ENCODE peak calls at places on chromosomes 13 and 19, in nine cellular contexts. One of them, this sample, is unnamed.

GRCh38 chr13:30257433-30258099 is 49.8 kb downstream of the KATNAL1 start:
- DNase-seq in fibroblast of mammary gland: no peak
- DNase-seq in A673: no peak
- DNase-seq in colonic mucosa: no peak
- DNase-seq in BJ: no peak
- DNase-seq in tibial artery: no peak
- DNase-seq in coronary artery: no peak
- DNase-seq in progenitor cell of endocrine pancreas: no peak
- DNase-seq in choroid plexus epithelial cell: peak; percentile 56
- DNase-seq in this sample: no peak

GRCh38 chr13:99686157-99686572 is 184.9 kb downstream of the TM9SF2 start:
- DNase-seq in coronary artery: no peak
- DNase-seq in fibroblast of mammary gland: peak; percentile 62
- DNase-seq in tibial artery: no peak
- DNase-seq in BJ: no peak
- DNase-seq in progenitor cell of endocrine pancreas: no peak
- DNase-seq in A673: peak; percentile 25
- DNase-seq in choroid plexus epithelial cell: peak; percentile 63
- DNase-seq in colonic mucosa: peak; percentile 62
- DNase-seq in this sample: no peak

GRCh38 chr13:91836554-91836953 is 438.1 kb downstream of the GPC5 start:
- DNase-seq in A673: no peak
- DNase-seq in tibial artery: no peak
- DNase-seq in choroid plexus epithelial cell: no peak
- DNase-seq in coronary artery: no peak
- DNase-seq in BJ: no peak
- DNase-seq in colonic mucosa: no peak
- DNase-seq in progenitor cell of endocrine pancreas: no peak
- DNase-seq in fibroblast of mammary gland: no peak
- DNase-seq in this sample: no peak

GRCh38 chr19:5684694-5685430 is 4.0 kb downstream of the HSD11B1L start:
- DNase-seq in fibroblast of mammary gland: no peak
- DNase-seq in colonic mucosa: no peak
- DNase-seq in tibial artery: no peak
- DNase-seq in BJ: no peak
- DNase-seq in coronary artery: peak; percentile 76
- DNase-seq in A673: no peak
- DNase-seq in progenitor cell of endocrine pancreas: no peak
- DNase-seq in choroid plexus epithelial cell: no peak
- DNase-seq in this sample: no peak

GRCh38 chr13:108357228-108357627 is 87.7 kb downstream of the TNFSF13B start:
- DNase-seq in coronary artery: no peak
- DNase-seq in A673: no peak
- DNase-seq in fibroblast of mammary gland: no peak
- DNase-seq in progenitor cell of endocrine pancreas: no peak
- DNase-seq in tibial artery: no peak
- DNase-seq in BJ: no peak
- DNase-seq in choroid plexus epithelial cell: no peak
- DNase-seq in colonic mucosa: no peak
- DNase-seq in this sample: no peak

GRCh38 chr19:45187421-45188100 is 9.0 kb downstream of the BLOC1S3 start:
- DNase-seq in choroid plexus epithelial cell: peak; percentile 19
- DNase-seq in coronary artery: no peak
- DNase-seq in fibroblast of mammary gland: no peak
- DNase-seq in tibial artery: no peak
- DNase-seq in progenitor cell of endocrine pancreas: no peak
- DNase-seq in A673: peak; percentile 33
- DNase-seq in colonic mucosa: no peak
- DNase-seq in BJ: no peak
- DNase-seq in this sample: no peak

GRCh38 chr13:80923907-80924306 is 583.0 kb upstream of the SPRY2 start:
- DNase-seq in fibroblast of mammary gland: peak; percentile 27
- DNase-seq in BJ: no peak
- DNase-seq in tibial artery: no peak
- DNase-seq in coronary artery: no peak
- DNase-seq in colonic mucosa: no peak
- DNase-seq in progenitor cell of endocrine pancreas: no peak
- DNase-seq in choroid plexus epithelial cell: peak; percentile 36
- DNase-seq in A673: peak; percentile 15
- DNase-seq in this sample: no peak

GRCh38 chr13:85255978-85256377 is 543.2 kb downstream of the SLITRK6 start:
- DNase-seq in fibroblast of mammary gland: no peak
- DNase-seq in choroid plexus epithelial cell: no peak
- DNase-seq in colonic mucosa: no peak
- DNase-seq in progenitor cell of endocrine pancreas: no peak
- DNase-seq in A673: peak; percentile 65
- DNase-seq in tibial artery: no peak
- DNase-seq in coronary artery: no peak
- DNase-seq in BJ: no peak
- DNase-seq in this sample: no peak

GRCh38 chr13:102569488-102569887 is 27.3 kb upstream of the TPP2 start:
- DNase-seq in choroid plexus epithelial cell: peak; percentile 63
- DNase-seq in A673: no peak
- DNase-seq in BJ: peak; percentile 50
- DNase-seq in fibroblast of mammary gland: peak; percentile 78
- DNase-seq in coronary artery: no peak
- DNase-seq in colonic mucosa: no peak
- DNase-seq in progenitor cell of endocrine pancreas: no peak
- DNase-seq in tibial artery: no peak
- DNase-seq in this sample: no peak

GRCh38 chr13:102566513-102566912 is 30.3 kb upstream of the TPP2 start:
- DNase-seq in coronary artery: no peak
- DNase-seq in A673: no peak
- DNase-seq in fibroblast of mammary gland: no peak
- DNase-seq in BJ: no peak
- DNase-seq in colonic mucosa: no peak
- DNase-seq in progenitor cell of endocrine pancreas: no peak
- DNase-seq in choroid plexus epithelial cell: no peak
- DNase-seq in tibial artery: no peak
- DNase-seq in this sample: no peak

GRCh38 chr13:102567857-102568256 is 28.9 kb upstream of the TPP2 start:
- DNase-seq in colonic mucosa: no peak
- DNase-seq in fibroblast of mammary gland: no peak
- DNase-seq in choroid plexus epithelial cell: no peak
- DNase-seq in BJ: no peak
- DNase-seq in A673: no peak
- DNase-seq in tibial artery: no peak
- DNase-seq in progenitor cell of endocrine pancreas: no peak
- DNase-seq in coronary artery: no peak
- DNase-seq in this sample: no peak

GRCh38 chr13:102571075-102571474 is 25.7 kb upstream of the TPP2 start:
- DNase-seq in BJ: no peak
- DNase-seq in choroid plexus epithelial cell: no peak
- DNase-seq in progenitor cell of endocrine pancreas: no peak
- DNase-seq in colonic mucosa: no peak
- DNase-seq in fibroblast of mammary gland: no peak
- DNase-seq in tibial artery: no peak
- DNase-seq in coronary artery: no peak
- DNase-seq in A673: peak; percentile 35
- DNase-seq in this sample: no peak
- TF ChIP-seq CTCF in BJ: no peak
- TF ChIP-seq CTCF in choroid plexus epithelial cell: peak; percentile 39
- TF ChIP-seq CTCF in progenitor cell of endocrine pancreas: peak; percentile 26
- TF ChIP-seq CTCF in colonic mucosa: no peak
- TF ChIP-seq CTCF in fibroblast of mammary gland: peak; percentile 21
- TF ChIP-seq CTCF in tibial artery: no peak
- TF ChIP-seq CTCF in coronary artery: no peak
- TF ChIP-seq CTCF in A673: peak; percentile 31
- TF ChIP-seq CTCF in this sample: no peak

GRCh38 chr13:43786472-43786765 is 353 bp downstream of the ENOX1 start:
- DNase-seq in progenitor cell of endocrine pancreas: no peak
- DNase-seq in BJ: no peak
- DNase-seq in A673: no peak
- DNase-seq in choroid plexus epithelial cell: no peak
- DNase-seq in tibial artery: no peak
- DNase-seq in coronary artery: no peak
- DNase-seq in colonic mucosa: peak; percentile 17
- DNase-seq in fibroblast of mammary gland: no peak
- DNase-seq in this sample: no peak

GRCh38 chr13:43785681-43786471 is 896 bp downstream of the ENOX1 start:
- DNase-seq in A673: peak; percentile 73
- DNase-seq in progenitor cell of endocrine pancreas: peak; percentile 59
- DNase-seq in colonic mucosa: peak; percentile 71
- DNase-seq in fibroblast of mammary gland: peak; percentile 78
- DNase-seq in choroid plexus epithelial cell: peak; percentile 78
- DNase-seq in tibial artery: peak; percentile 80
- DNase-seq in BJ: no peak
- DNase-seq in coronary artery: peak; percentile 80
- DNase-seq in this sample: peak; percentile 91

GRCh38 chr13:43787518-43787891 is 733 bp upstream of the ENOX1 start:
- DNase-seq in choroid plexus epithelial cell: peak; percentile 13
- DNase-seq in fibroblast of mammary gland: no peak
- DNase-seq in colonic mucosa: no peak
- DNase-seq in A673: no peak
- DNase-seq in coronary artery: no peak
- DNase-seq in tibial artery: no peak
- DNase-seq in progenitor cell of endocrine pancreas: no peak
- DNase-seq in BJ: no peak
- DNase-seq in this sample: no peak

GRCh38 chr13:43786766-43787517 is at the start of gene ENOX1:
- DNase-seq in tibial artery: peak; percentile 70
- DNase-seq in BJ: no peak
- DNase-seq in choroid plexus epithelial cell: peak; percentile 75
- DNase-seq in fibroblast of mammary gland: peak; percentile 73
- DNase-seq in coronary artery: no peak
- DNase-seq in A673: peak; percentile 91
- DNase-seq in colonic mucosa: peak; percentile 22
- DNase-seq in progenitor cell of endocrine pancreas: peak; percentile 46
- DNase-seq in this sample: peak; percentile 90

GRCh38 chr13:43787998-43788397 is 1.2 kb upstream of the ENOX1 start:
- DNase-seq in progenitor cell of endocrine pancreas: no peak
- DNase-seq in coronary artery: no peak
- DNase-seq in colonic mucosa: no peak
- DNase-seq in fibroblast of mammary gland: peak; percentile 75
- DNase-seq in BJ: no peak
- DNase-seq in A673: peak; percentile 46
- DNase-seq in tibial artery: no peak
- DNase-seq in choroid plexus epithelial cell: peak; percentile 78
- DNase-seq in this sample: no peak
- TF ChIP-seq CTCF in progenitor cell of endocrine pancreas: no peak
- TF ChIP-seq CTCF in coronary artery: no peak
- TF ChIP-seq CTCF in colonic mucosa: no peak
- TF ChIP-seq CTCF in fibroblast of mammary gland: peak; percentile 69
- TF ChIP-seq CTCF in BJ: peak; percentile 56
- TF ChIP-seq CTCF in A673: peak; percentile 19
- TF ChIP-seq CTCF in tibial artery: no peak
- TF ChIP-seq CTCF in choroid plexus epithelial cell: peak; percentile 75
- TF ChIP-seq CTCF in this sample: peak; percentile 43

GRCh38 chr19:33306853-33307792 is 4.8 kb upstream of the CEBPA start:
- DNase-seq in fibroblast of mammary gland: no peak
- DNase-seq in progenitor cell of endocrine pancreas: no peak
- DNase-seq in BJ: no peak
- DNase-seq in choroid plexus epithelial cell: no peak
- DNase-seq in tibial artery: no peak
- DNase-seq in coronary artery: no peak
- DNase-seq in colonic mucosa: no peak
- DNase-seq in A673: no peak
- DNase-seq in this sample: no peak

GRCh38 chr19:33306191-33306590 is 3.9 kb upstream of the CEBPA start:
- DNase-seq in coronary artery: no peak
- DNase-seq in fibroblast of mammary gland: no peak
- DNase-seq in tibial artery: no peak
- DNase-seq in colonic mucosa: no peak
- DNase-seq in BJ: no peak
- DNase-seq in choroid plexus epithelial cell: no peak
- DNase-seq in A673: no peak
- DNase-seq in progenitor cell of endocrine pancreas: no peak
- DNase-seq in this sample: no peak

GRCh38 chr19:33303791-33304759 is 1.7 kb upstream of the CEBPA start:
- DNase-seq in colonic mucosa: no peak
- DNase-seq in A673: no peak
- DNase-seq in BJ: no peak
- DNase-seq in fibroblast of mammary gland: peak; percentile 20
- DNase-seq in progenitor cell of endocrine pancreas: no peak
- DNase-seq in coronary artery: peak; percentile 72
- DNase-seq in choroid plexus epithelial cell: no peak
- DNase-seq in tibial artery: no peak
- DNase-seq in this sample: no peak

GRCh38 chr19:33302974-33303790 is 848 bp upstream of the CEBPA start:
- DNase-seq in colonic mucosa: no peak
- DNase-seq in choroid plexus epithelial cell: peak; percentile 65
- DNase-seq in fibroblast of mammary gland: peak; percentile 32
- DNase-seq in BJ: no peak
- DNase-seq in tibial artery: no peak
- DNase-seq in A673: peak; percentile 60
- DNase-seq in coronary artery: peak; percentile 74
- DNase-seq in progenitor cell of endocrine pancreas: peak; percentile 69
- DNase-seq in this sample: no peak

DNA sequence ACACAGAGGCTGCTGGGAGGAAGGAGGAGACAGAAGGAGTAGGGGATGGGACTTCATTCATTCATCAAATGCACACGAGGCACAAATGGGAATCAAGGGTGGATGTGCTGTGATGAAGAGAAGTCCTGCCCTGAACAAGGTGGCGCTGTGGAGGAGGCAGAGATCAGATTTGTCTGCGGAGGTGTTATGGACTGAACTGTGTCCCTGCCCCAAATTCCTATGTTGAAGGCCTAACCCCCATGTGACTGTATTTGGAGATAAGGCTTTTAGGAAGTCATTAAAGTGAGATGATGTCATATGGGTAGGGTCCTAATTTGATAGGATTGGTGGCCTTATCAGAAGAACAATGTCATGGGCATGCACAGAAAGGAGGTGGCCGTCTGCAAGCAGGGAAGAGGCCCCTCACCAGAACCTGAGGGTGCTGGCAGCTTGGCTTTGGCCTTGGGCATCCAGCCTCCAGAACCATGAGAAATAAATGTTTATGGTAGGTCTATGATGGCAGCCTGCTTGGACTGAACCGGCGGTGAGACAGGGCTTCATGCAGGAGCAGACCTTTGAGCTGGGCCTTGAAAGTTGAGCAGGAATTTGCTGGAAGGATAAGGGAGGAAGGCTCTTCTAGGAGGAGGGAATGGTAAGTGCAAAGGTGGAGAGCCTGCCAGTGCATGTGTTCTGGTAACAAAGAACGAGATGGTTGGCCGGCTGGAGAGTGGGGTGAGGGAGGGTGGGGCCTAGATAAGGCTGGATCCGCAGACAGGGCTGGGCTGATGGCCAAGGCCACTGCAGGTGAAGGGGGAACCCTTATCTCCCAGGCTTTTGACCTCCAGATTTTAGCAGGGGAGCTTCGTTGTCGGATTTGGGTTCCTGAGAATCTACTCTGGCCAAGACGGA is 2.7 kb upstream of the CEBPA start:
- DNase-seq in progenitor cell of endocrine pancreas: no peak
- DNase-seq in choroid plexus epithelial cell: no peak
- DNase-seq in coronary artery: peak; percentile 55
- DNase-seq in A673: no peak
- DNase-seq in fibroblast of mammary gland: no peak
- DNase-seq in tibial artery: no peak
- DNase-seq in BJ: no peak
- DNase-seq in colonic mucosa: peak; percentile 91
- DNase-seq in this sample: no peak
- TF ChIP-seq CTCF in progenitor cell of endocrine pancreas: no peak
- TF ChIP-seq CTCF in choroid plexus epithelial cell: no peak
- TF ChIP-seq CTCF in coronary artery: no peak
- TF ChIP-seq CTCF in A673: peak; percentile 28
- TF ChIP-seq CTCF in fibroblast of mammary gland: no peak
- TF ChIP-seq CTCF in tibial artery: no peak
- TF ChIP-seq CTCF in BJ: no peak
- TF ChIP-seq CTCF in colonic mucosa: no peak
- TF ChIP-seq CTCF in this sample: no peak

DNA sequence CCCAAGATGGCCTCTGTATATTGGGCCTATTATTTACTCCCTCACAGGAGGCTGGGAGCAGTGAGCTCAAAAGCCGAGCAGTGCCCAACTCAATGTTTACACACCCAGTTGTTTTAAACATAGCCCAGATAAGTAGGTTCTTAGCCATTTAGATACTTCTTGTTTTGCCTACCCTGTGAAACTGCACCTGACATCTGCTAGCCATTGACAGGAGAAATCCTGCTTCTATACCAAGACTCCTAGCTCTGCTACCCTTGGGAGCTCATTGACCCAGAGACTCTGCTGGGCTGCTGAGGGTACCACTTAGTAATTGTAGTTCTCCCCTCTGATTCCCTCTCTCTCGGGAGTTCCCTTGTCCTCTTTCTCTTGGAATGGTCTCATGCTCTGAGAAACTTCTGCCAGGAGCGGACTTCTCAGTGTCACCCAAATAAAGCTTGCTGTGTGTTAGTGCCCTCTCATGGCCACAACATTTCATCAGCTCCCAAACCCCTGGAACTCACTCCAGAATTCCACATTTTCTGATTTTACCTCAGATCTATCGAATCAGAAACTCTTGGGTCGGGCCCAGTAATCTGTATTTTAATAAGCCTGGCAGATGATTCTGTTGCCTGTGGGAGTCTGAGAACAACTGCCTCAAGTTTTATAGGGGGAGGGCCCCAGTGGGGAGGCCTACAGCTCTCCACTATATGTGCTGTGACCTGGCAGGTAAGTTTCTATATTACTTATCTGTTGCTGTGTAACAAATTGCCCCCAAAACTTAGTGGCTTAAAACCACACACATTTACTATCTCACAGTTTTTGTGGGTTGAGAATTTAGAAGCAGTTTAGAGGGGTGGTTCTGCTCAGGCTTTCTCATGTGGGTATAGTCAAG is 221.1 kb downstream of the TDRD3 start:
- DNase-seq in choroid plexus epithelial cell: peak; percentile 75
- DNase-seq in A673: peak; percentile 67
- DNase-seq in tibial artery: no peak
- DNase-seq in BJ: no peak
- DNase-seq in coronary artery: no peak
- DNase-seq in colonic mucosa: no peak
- DNase-seq in progenitor cell of endocrine pancreas: no peak
- DNase-seq in fibroblast of mammary gland: peak; percentile 54
- DNase-seq in this sample: no peak
- TF ChIP-seq CTCF in choroid plexus epithelial cell: peak; percentile 81
- TF ChIP-seq CTCF in A673: peak; percentile 67
- TF ChIP-seq CTCF in tibial artery: no peak
- TF ChIP-seq CTCF in BJ: peak; percentile 37
- TF ChIP-seq CTCF in coronary artery: no peak
- TF ChIP-seq CTCF in colonic mucosa: no peak
- TF ChIP-seq CTCF in progenitor cell of endocrine pancreas: peak; percentile 30
- TF ChIP-seq CTCF in fibroblast of mammary gland: peak; percentile 55
- TF ChIP-seq CTCF in this sample: peak; percentile 61

This sample was measured in osteocyte.